ENCODE peak calls at places on chromosomes 6 and 20, in ten cellular contexts. U is AG04450, O is anterior cingulate cortex, T is left cardiac atrium, G is neural crest cell, P is memory B cell, C is cardiac fibroblast, R is D341Med, J is substantia nigra, I is choroid plexus epithelial cell. S is an unnamed sample.

GRCh38 chr20:51412991-51413471 is 129.5 kb downstream of the NFATC2 start:
- DNase-seq in U (no peak), O (no peak), T (peak; percentile 59), G (no peak), P (no peak), C (peak; percentile 25), R (no peak), J (no peak), I (no peak), S (no peak)

GRCh38 chr6:169188051-169188863 is 65.4 kb downstream of the THBS2 start:
- DNase-seq in U (peak; percentile 94), O (no peak), T (no peak), G (no peak), P (no peak), C (peak; percentile 63), R (no peak), J (no peak), I (peak; percentile 85), S (no peak)

GRCh38 chr20:44706371-44707258 is 8.6 kb upstream of the CCN5 start:
- DNase-seq in U (no peak), O (no peak), T (no peak), G (no peak), P (no peak), C (peak; percentile 48), R (peak; percentile 63), J (no peak), I (no peak), S (no peak)

GRCh38 chr20:45105317-45105716 is 4.4 kb upstream of the KCNS1 start:
- DNase-seq in U (no peak), O (no peak), T (no peak), G (no peak), P (no peak), C (no peak), R (no peak), J (no peak), I (no peak), S (no peak)

GRCh38 chr6:142336183-142336582 is 34.4 kb downstream of the ADGRG6 start:
- DNase-seq in U (no peak), O (no peak), T (no peak), G (no peak), P (no peak), C (no peak), R (no peak), J (no peak), I (no peak), S (no peak)

GRCh38 chr20:25308671-25309394 is 60.9 kb downstream of the PYGB start:
- DNase-seq in U (no peak), O (no peak), T (no peak), G (no peak), P (no peak), C (peak; percentile 51), R (no peak), J (no peak), I (peak; percentile 93), S (no peak)

GRCh38 chr6:36130672-36131516 is 581 bp downstream of the MAPK13 start:
- DNase-seq in U (no peak), O (no peak), T (no peak), G (no peak), P (no peak), C (peak; percentile 36), R (no peak), J (no peak), I (peak; percentile 19), S (no peak)

GRCh38 chr6:72621243-72622093 is at the start of gene KCNQ5:
- DNase-seq in U (no peak), O (peak; percentile 39), T (no peak), G (peak; percentile 3), P (no peak), C (peak; percentile 15), R (peak; percentile 63), J (no peak), I (peak; percentile 8), S (peak; percentile 30)

GRCh38 chr6:105713474-105714118 is 310.7 kb upstream of the PREP start:
- DNase-seq in U (no peak), O (no peak), T (no peak), G (no peak), P (no peak), C (no peak), R (no peak), J (no peak), I (peak; percentile 8), S (no peak)

GRCh38 chr6:150266963-150267685 is 101.7 kb upstream of the IYD start:
- DNase-seq in U (no peak), O (no peak), T (no peak), G (no peak), P (no peak), C (no peak), R (no peak), J (no peak), I (no peak), S (no peak)

GRCh38 chr6:17986656-17987575 is 519 bp downstream of the KIF13A start:
- DNase-seq in U (no peak), O (peak; percentile 41), T (peak; percentile 71), G (peak; percentile 43), P (peak; percentile 14), C (peak; percentile 57), R (peak; percentile 75), J (peak; percentile 74), I (peak; percentile 52), S (no peak)

GRCh38 chr20:34074101-34074760 is 37.8 kb downstream of the EIF2S2 start:
- DNase-seq in U (no peak), O (no peak), T (no peak), G (no peak), P (no peak), C (no peak), R (peak; percentile 63), J (no peak), I (no peak), S (no peak)

GRCh38 chr6:13667655-13668054 is 44.0 kb downstream of the RANBP9 start:
- DNase-seq in U (no peak), O (no peak), T (no peak), G (no peak), P (no peak), C (no peak), R (no peak), J (no peak), I (peak; percentile 28), S (no peak)

GRCh38 chr6:130070306-130070705 is 51.9 kb downstream of the L3MBTL3 start:
- DNase-seq in U (no peak), O (no peak), T (no peak), G (no peak), P (no peak), C (peak; percentile 14), R (no peak), J (no peak), I (no peak), S (no peak)

GRCh38 chr6:21381336-21381963 is 212.1 kb upstream of the SOX4 start:
- DNase-seq in U (no peak), O (no peak), T (no peak), G (no peak), P (no peak), C (no peak), R (no peak), J (no peak), I (peak; percentile 78), S (no peak)

GRCh38 chr20:31596831-31597482 is 8.1 kb upstream of the ID1 start:
- DNase-seq in U (no peak), O (no peak), T (no peak), G (no peak), P (no peak), C (no peak), R (no peak), J (no peak), I (no peak), S (no peak)

GRCh38 chr6:44679906-44680698 is 292.6 kb downstream of the CDC5L start:
- DNase-seq in U (no peak), O (no peak), T (no peak), G (no peak), P (no peak), C (no peak), R (no peak), J (no peak), I (no peak), S (no peak)

GRCh38 chr6:4125500-4125899 is 9.9 kb downstream of the ECI2 start:
- DNase-seq in U (no peak), O (no peak), T (no peak), G (no peak), P (no peak), C (peak; percentile 25), R (no peak), J (no peak), I (peak; percentile 62), S (no peak)

GRCh38 chr20:9344080-9344920 is 170.1 kb upstream of the LAMP5 start:
- DNase-seq in U (no peak), O (no peak), T (no peak), G (no peak), P (no peak), C (peak; percentile 76), R (no peak), J (no peak), I (peak; percentile 89), S (no peak)

GRCh38 chr6:152948150-152948768 is 34.6 kb downstream of the FBXO5 start:
- DNase-seq in U (peak; percentile 3), O (no peak), T (no peak), G (peak; percentile 8), P (no peak), C (peak; percentile 66), R (peak; percentile 29), J (no peak), I (peak; percentile 74), S (no peak)

GRCh38 chr6:62805431-62805830 is 405.8 kb upstream of the FKBP1C start:
- DNase-seq in U (no peak), O (no peak), T (no peak), G (no peak), P (no peak), C (no peak), R (no peak), J (no peak), I (no peak), S (no peak)

GRCh38 chr6:14530385-14530784 is 412.8 kb downstream of the CD83 start:
- DNase-seq in U (no peak), O (no peak), T (no peak), G (no peak), P (no peak), C (no peak), R (no peak), J (no peak), I (no peak), S (no peak)

GRCh38 chr6:38391206-38391908 is 248.4 kb downstream of the BTBD9 start:
- DNase-seq in U (no peak), O (no peak), T (no peak), G (no peak), P (no peak), C (no peak), R (no peak), J (no peak), I (peak; percentile 39), S (no peak)

GRCh38 chr20:17137692-17138091 is 89.1 kb upstream of the PCSK2 start:
- DNase-seq in U (no peak), O (no peak), T (no peak), G (no peak), P (no peak), C (no peak), R (no peak), J (no peak), I (no peak), S (no peak)

GRCh38 chr20:17889226-17889625 is 79.4 kb downstream of the SNX5 start:
- DNase-seq in U (no peak), O (no peak), T (no peak), G (no peak), P (no peak), C (peak; percentile 59), R (no peak), J (no peak), I (no peak), S (no peak)

GRCh38 chr6:45387236-45387635 is 9.5 kb upstream of the SUPT3H start:
- DNase-seq in U (no peak), O (no peak), T (no peak), G (no peak), P (no peak), C (no peak), R (no peak), J (no peak), I (peak; percentile 14), S (no peak)

GRCh38 chr6:131914967-131915751 is 36.0 kb downstream of the CCN2 start:
- DNase-seq in U (peak; percentile 74), O (peak; percentile 28), T (peak; percentile 69), G (peak; percentile 66), P (peak; percentile 34), C (peak; percentile 88), R (peak; percentile 53), J (peak; percentile 55), I (peak; percentile 94), S (no peak)

GRCh38 chr6:136777651-136778050 is 14.6 kb downstream of the MAP3K5 start:
- DNase-seq in U (no peak), O (no peak), T (no peak), G (no peak), P (no peak), C (no peak), R (no peak), J (no peak), I (no peak), S (no peak)

S was measured in iPS DF 19.7.